ENCODE peak calls at places on chromosomes 3 and 15, in eight cellular contexts. V is hypothalamus; T is body of pancreas; G is NCI-H2029 treated with DMSO at 0.1 percent for 48 hours; Q is central memory CD4-positive, alpha-beta T cell; C is astrocyte of the spinal cord; S is kidney glomerular epithelial cell; E is activated gamma-delta T cell treated with Interleukin-2 at 50 U/mL for 16 hours. W is an unnamed sample.

GRCh38 chr15:80207887-80208286 is 44.1 kb downstream of the CTXND1 start:
- DNase-seq in V (no peak), T (no peak), G (no peak), Q (no peak), C (no peak), S (no peak), E (no peak), W (peak; percentile 14)

GRCh38 chr15:101657968-101658784 is 6.0 kb upstream of the TM2D3 start:
- DNase-seq in V (no peak), T (peak; percentile 55), G (peak; percentile 46), Q (no peak), C (no peak), S (no peak), E (no peak), W (no peak)

GRCh38 chr3:138675393-138675792 is 66.8 kb downstream of the FAIM start:
- DNase-seq in V (no peak), T (no peak), G (no peak), Q (no peak), C (peak; percentile 32), S (no peak), E (no peak), W (no peak)

GRCh38 chr3:100420885-100421284 is 19.5 kb downstream of the LNP1 start:
- DNase-seq in V (no peak), T (no peak), G (no peak), Q (no peak), C (no peak), S (no peak), E (no peak), W (no peak)

GRCh38 chr15:101063891-101064794 is 145.0 kb downstream of the LRRK1 start:
- DNase-seq in V (peak; percentile 37), T (peak; percentile 43), G (no peak), Q (no peak), C (peak; percentile 27), S (no peak), E (no peak), W (no peak)

GRCh38 chr15:39358441-39359041 is 222.3 kb upstream of the THBS1 start:
- DNase-seq in V (no peak), T (peak; percentile 51), G (no peak), Q (no peak), C (peak; percentile 57), S (no peak), E (no peak), W (peak; percentile 53)

GRCh38 chr3:156389151-156389760 is 165.7 kb downstream of the SSR3 start:
- DNase-seq in V (no peak), T (no peak), G (peak; percentile 49), Q (no peak), C (no peak), S (no peak), E (no peak), W (peak; percentile 53)

GRCh38 chr3:112671930-112672715 is 31.2 kb upstream of the CCDC80 start:
- DNase-seq in V (no peak), T (no peak), G (no peak), Q (peak; percentile 7), C (peak; percentile 93), S (peak; percentile 86), E (no peak), W (peak; percentile 92)

GRCh38 chr3:160616311-160616710 is 50.9 kb upstream of the KPNA4 start:
- DNase-seq in V (no peak), T (no peak), G (no peak), Q (no peak), C (peak; percentile 5), S (no peak), E (no peak), W (no peak)

GRCh38 chr3:64340636-64341240 is 115.5 kb upstream of the PRICKLE2 start:
- DNase-seq in V (no peak), T (no peak), G (no peak), Q (no peak), C (peak; percentile 87), S (peak; percentile 84), E (no peak), W (peak; percentile 66)

GRCh38 chr3:31077021-31077601 is 182.7 kb upstream of the GADL1 start:
- DNase-seq in V (no peak), T (no peak), G (no peak), Q (no peak), C (peak; percentile 93), S (peak; percentile 92), E (no peak), W (peak; percentile 93)

GRCh38 chr15:78182821-78183220 is 33.7 kb downstream of the IDH3A start:
- DNase-seq in V (no peak), T (no peak), G (no peak), Q (no peak), C (no peak), S (no peak), E (no peak), W (no peak)

GRCh38 chr15:28861031-28861534 is 12.6 kb upstream of the GOLGA6L7 start:
- DNase-seq in V (no peak), T (no peak), G (no peak), Q (no peak), C (no peak), S (no peak), E (no peak), W (peak; percentile 53)

GRCh38 chr3:55683666-55684270 is 196.7 kb upstream of the WNT5A start:
- DNase-seq in V (no peak), T (no peak), G (no peak), Q (no peak), C (no peak), S (no peak), E (no peak), W (no peak)

GRCh38 chr3:10707984-10708868 is 107.8 kb upstream of the SLC6A11 start:
- DNase-seq in V (no peak), T (no peak), G (no peak), Q (no peak), C (no peak), S (no peak), E (no peak), W (no peak)

GRCh38 chr3:95037097-95037496 is 974.2 kb downstream of the NSUN3 start:
- DNase-seq in V (no peak), T (no peak), G (no peak), Q (no peak), C (no peak), S (no peak), E (no peak), W (no peak)

GRCh38 chr3:188489639-188490405 is 335.9 kb downstream of the LPP start:
- DNase-seq in V (no peak), T (no peak), G (no peak), Q (no peak), C (peak; percentile 66), S (no peak), E (no peak), W (peak; percentile 64)

GRCh38 chr3:278300-279064 is 81.9 kb downstream of the CHL1 start:
- DNase-seq in V (no peak), T (no peak), G (peak; percentile 55), Q (no peak), C (no peak), S (no peak), E (no peak), W (no peak)

GRCh38 chr3:38548154-38548931 is 52.2 kb downstream of the EXOG start:
- DNase-seq in V (no peak), T (no peak), G (no peak), Q (no peak), C (peak; percentile 14), S (no peak), E (no peak), W (no peak)

GRCh38 chr3:41346698-41347097 is 147.4 kb downstream of the CTNNB1 start:
- DNase-seq in V (no peak), T (no peak), G (no peak), Q (no peak), C (no peak), S (no peak), E (no peak), W (peak; percentile 24)

GRCh38 chr15:25173241-25174028 is 218.6 kb downstream of the SNRPN start:
- DNase-seq in V (no peak), T (peak; percentile 3), G (no peak), Q (no peak), C (no peak), S (no peak), E (peak; percentile 1), W (no peak)